ENCODE peak calls at places on chromosomes 7 and 10, in eight cellular contexts. H is astrocyte of the spinal cord; F is H54; Y is stimulated activated naive B cell treated with anti-CD40 and anti-IgM and Interleukin-4, amounts not matched to agents 10 μg/mL and 1 μg/mL and 100 μg/mL, for 72 hours; Q is GM19239; Z is NCI-H2081; A is AG08396; D is lung. C is an unnamed sample.

GRCh38 chr10:75788394-75789205 is 357.2 kb downstream of the LRMDA start:
- DNase-seq in H (peak; percentile 14), F (no peak), Y (no peak), Q (no peak), Z (no peak), A (peak; percentile 18), D (no peak), C (no peak)

GRCh38 chr7:111540199-111540815 is 22.0 kb downstream of the IMMP2L start:
- DNase-seq in H (no peak), F (no peak), Y (no peak), Q (no peak), Z (no peak), A (no peak), D (peak; percentile 42), C (no peak)

GRCh38 chr7:111931016-111931517 is 275.1 kb downstream of the DOCK4 start:
- DNase-seq in H (peak; percentile 79), F (no peak), Y (no peak), Q (no peak), Z (peak; percentile 2), A (peak; percentile 23), D (no peak), C (no peak)

GRCh38 chr10:79628988-79629954 is 18.5 kb downstream of the SFTPA1 start:
- DNase-seq in H (no peak), F (no peak), Y (no peak), Q (no peak), Z (no peak), A (no peak), D (no peak), C (no peak)

GRCh38 chr7:132430863-132431822 is 145.1 kb downstream of the PLXNA4 start:
- DNase-seq in H (peak; percentile 97), F (peak; percentile 77), Y (no peak), Q (no peak), Z (no peak), A (peak; percentile 82), D (no peak), C (no peak)

GRCh38 chr10:123906884-123907652 is 15.5 kb upstream of the CPXM2 start:
- DNase-seq in H (no peak), F (no peak), Y (no peak), Q (no peak), Z (no peak), A (no peak), D (no peak), C (no peak)

GRCh38 chr10:60426425-60426824 is 36.8 kb upstream of the ANK3 start:
- DNase-seq in H (peak; percentile 93), F (no peak), Y (no peak), Q (no peak), Z (no peak), A (peak; percentile 34), D (no peak), C (no peak)

GRCh38 chr10:82463614-82464013 is 588.6 kb downstream of the NRG3 start:
- DNase-seq in H (no peak), F (no peak), Y (no peak), Q (no peak), Z (no peak), A (no peak), D (no peak), C (no peak)

GRCh38 chr7:156669035-156669828 is 28.7 kb downstream of the RNF32 start:
- DNase-seq in H (no peak), F (no peak), Y (no peak), Q (no peak), Z (no peak), A (no peak), D (no peak), C (no peak)